ENCODE peak calls at places on chromosomes 6 and 20, in seven cellular contexts. K is K562, M is HCT116, T is H1, Q is GM12878, W is SK-N-SH, R is HepG2. H is an unnamed sample.

GRCh38 chr6:30077218-30077617 is 1.6 kb upstream of the RNF39 start:
- DNase-seq in T (no peak), K (no peak), Q (no peak), W (no peak), R (no peak), M (no peak), H (no peak)

GRCh38 chr6:12297363-12298016 is 7.3 kb downstream of the EDN1 start:
- DNase-seq in R (peak), T (no peak), W (no peak), Q (no peak), K (no peak), M (no peak), H (no peak)

GRCh38 chr6:36345681-36346417 is 9.2 kb upstream of the BNIP5 start:
- DNase-seq in K (peak), T (peak), W (no peak), R (no peak), Q (no peak), M (no peak), H (peak)

GRCh38 chr6:170114956-170115855 is 175.7 kb downstream of the DLL1 start:
- DNase-seq in W (peak), M (no peak), Q (no peak), K (no peak), T (peak), R (no peak), H (no peak)

GRCh38 chr6:63441266-63441956 is 121.6 kb upstream of the LGSN start:
- DNase-seq in T (peak), K (peak), R (no peak), Q (no peak), W (peak), M (no peak), H (no peak)

GRCh38 chr6:43125119-43125518 is 46.0 kb upstream of the SRF start:
- DNase-seq in M (no peak), T (no peak), R (peak), K (no peak), Q (no peak), W (peak), H (no peak)

GRCh38 chr6:104949206-104949605 is 7.7 kb upstream of the LIN28B start:
- DNase-seq in M (no peak), R (no peak), T (no peak), W (no peak), K (no peak), Q (no peak), H (no peak)

GRCh38 chr6:113591896-113592827 is 265.0 kb upstream of the MARCKS start:
- DNase-seq in K (no peak), M (no peak), W (no peak), R (peak), Q (no peak), T (no peak), H (peak)

GRCh38 chr6:29524044-29524443 is 35.5 kb downstream of the UBD start:
- DNase-seq in T (no peak), R (no peak), K (no peak), M (no peak), W (no peak), Q (no peak), H (no peak)

GRCh38 chr6:75752365-75752764 is 3.3 kb downstream of the MYO6 start:
- DNase-seq in K (no peak), R (peak), W (no peak), T (no peak), Q (no peak), M (no peak), H (no peak)

GRCh38 chr6:10720229-10720959 is 2.5 kb upstream of the TMEM14C start:
- DNase-seq in Q (no peak), R (peak), W (peak), M (no peak), K (no peak), T (no peak), H (no peak)

GRCh38 chr20:1108437-1108920 is 9.9 kb upstream of the PSMF1 start:
- DNase-seq in W (peak), K (peak), R (peak), T (peak), Q (no peak), M (peak), H (peak)

GRCh38 chr6:121823437-121823851 is 388.0 kb downstream of the GJA1 start:
- DNase-seq in T (no peak), W (no peak), K (no peak), M (no peak), Q (no peak), R (no peak), H (no peak)

GRCh38 chr6:133205304-133205703 is 35.9 kb upstream of the EYA4 start:
- DNase-seq in M (no peak), W (no peak), T (no peak), Q (no peak), R (no peak), K (no peak), H (no peak)

GRCh38 chr6:150753404-150754184 is 111.9 kb upstream of the MTHFD1L start:
- DNase-seq in W (no peak), K (no peak), R (no peak), Q (no peak), M (no peak), T (no peak), H (no peak)

GRCh38 chr6:157983439-157984119 is 1.9 kb downstream of the SYNJ2 start:
- DNase-seq in Q (no peak), R (no peak), K (no peak), T (no peak), W (no peak), M (no peak), H (no peak)

GRCh38 chr20:49446808-49447207 is 35.7 kb downstream of the KCNB1 start:
- DNase-seq in K (no peak), Q (no peak), T (peak), R (no peak), M (no peak), W (no peak), H (no peak)

GRCh38 chr6:104771258-104771832 is 88.4 kb downstream of the HACE1 start:
- DNase-seq in Q (no peak), T (no peak), K (peak), R (peak), W (peak), M (no peak), H (peak)

GRCh38 chr6:41707565-41708200 is 27.7 kb downstream of the TFEB start:
- DNase-seq in W (no peak), T (no peak), Q (no peak), K (no peak), M (no peak), R (no peak), H (no peak)

GRCh38 chr6:68559052-68559451 is 76.0 kb upstream of the ADGRB3 start:
- DNase-seq in R (no peak), K (no peak), M (no peak), Q (no peak), W (peak), T (no peak), H (no peak)

GRCh38 chr6:3393796-3394195 is 63.1 kb downstream of the SLC22A23 start:
- DNase-seq in T (no peak), W (no peak), Q (no peak), K (no peak), R (no peak), M (no peak), H (no peak)

GRCh38 chr6:154479388-154480143 is 30.9 kb downstream of the CNKSR3 start:
- DNase-seq in K (no peak), Q (no peak), T (no peak), R (no peak), M (no peak), W (no peak), H (no peak)

GRCh38 chr6:156434795-156435190 is 342.4 kb upstream of the ARID1B start:
- DNase-seq in Q (no peak), W (no peak), R (no peak), T (no peak), M (no peak), K (no peak), H (no peak)

GRCh38 chr20:13717631-13718044 is 67.1 kb downstream of the ESF1 start:
- DNase-seq in R (no peak), K (no peak), Q (peak), W (no peak), M (no peak), T (no peak), H (no peak)

GRCh38 chr20:57787969-57788781 is 78.4 kb upstream of the PMEPA1 start:
- DNase-seq in W (no peak), R (no peak), M (no peak), Q (no peak), K (no peak), T (no peak), H (no peak)

GRCh38 chr6:43916924-43917877 is 147.2 kb downstream of the VEGFA start:
- DNase-seq in R (peak), K (no peak), W (no peak), M (no peak), T (no peak), Q (no peak), H (no peak)

GRCh38 chr6:106536863-106537262 is 92.4 kb downstream of the RTN4IP1 start:
- DNase-seq in Q (no peak), M (no peak), R (no peak), K (no peak), T (no peak), W (no peak), H (no peak)

GRCh38 chr20:25584905-25585704 is at the start of gene NINL:
- DNase-seq in M (no peak), W (peak), T (peak), Q (no peak), R (peak), K (peak), H (peak)

GRCh38 chr6:141587482-141588266 is 545.1 kb upstream of the GJE1 start:
- DNase-seq in K (no peak), W (no peak), R (no peak), Q (no peak), T (no peak), M (no peak), H (no peak)

GRCh38 chr6:1504465-1504864 is 105.2 kb upstream of the FOXC1 start:
- DNase-seq in R (no peak), K (no peak), T (no peak), M (no peak), W (no peak), Q (no peak), H (no peak)

DNA sequence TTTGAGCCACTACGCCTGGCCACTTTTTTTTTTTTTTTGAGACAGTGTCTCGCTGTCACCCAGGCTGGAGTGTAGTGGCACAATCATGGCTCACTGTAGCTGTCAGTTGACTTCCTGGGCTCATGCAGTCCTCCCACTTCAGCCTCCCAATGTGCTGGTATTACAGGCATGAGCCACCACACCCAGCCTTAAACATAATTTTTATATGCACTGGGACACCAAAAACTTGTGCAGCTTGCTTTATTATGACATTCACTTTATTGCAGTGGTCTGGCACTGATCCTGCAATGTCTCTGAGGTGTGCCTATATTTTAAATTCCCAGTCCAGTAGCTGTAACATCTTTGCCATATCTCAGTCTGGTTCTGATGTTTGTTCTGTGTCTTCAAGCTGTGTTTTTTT is 34.7 kb downstream of the KAT14 start:
- DNase-seq in M (no peak), R (no peak), T (no peak), W (no peak), Q (no peak), K (no peak), H (no peak)
- TF ChIP-seq JUND in M (no peak), R (no peak), T (no peak), W (no peak), Q (no peak), K (no peak), H (no peak)

GRCh38 chr6:5086294-5086890 is 1.3 kb downstream of the PPP1R3G start:
- DNase-seq in Q (no peak), W (no peak), T (peak), R (no peak), M (no peak), K (no peak), H (no peak)

GRCh38 chr6:5083813-5084191 is 1.3 kb upstream of the PPP1R3G start:
- DNase-seq in T (no peak), Q (no peak), R (no peak), K (no peak), W (no peak), M (no peak), H (no peak)

GRCh38 chr6:5085638-5086293 is 625 bp downstream of the PPP1R3G start:
- DNase-seq in M (no peak), K (no peak), R (no peak), T (peak), Q (no peak), W (peak), H (peak)

GRCh38 chr6:5084192-5084786 is 852 bp upstream of the PPP1R3G start:
- DNase-seq in M (no peak), K (peak), Q (no peak), W (peak), T (no peak), R (no peak), H (no peak)

DNA sequence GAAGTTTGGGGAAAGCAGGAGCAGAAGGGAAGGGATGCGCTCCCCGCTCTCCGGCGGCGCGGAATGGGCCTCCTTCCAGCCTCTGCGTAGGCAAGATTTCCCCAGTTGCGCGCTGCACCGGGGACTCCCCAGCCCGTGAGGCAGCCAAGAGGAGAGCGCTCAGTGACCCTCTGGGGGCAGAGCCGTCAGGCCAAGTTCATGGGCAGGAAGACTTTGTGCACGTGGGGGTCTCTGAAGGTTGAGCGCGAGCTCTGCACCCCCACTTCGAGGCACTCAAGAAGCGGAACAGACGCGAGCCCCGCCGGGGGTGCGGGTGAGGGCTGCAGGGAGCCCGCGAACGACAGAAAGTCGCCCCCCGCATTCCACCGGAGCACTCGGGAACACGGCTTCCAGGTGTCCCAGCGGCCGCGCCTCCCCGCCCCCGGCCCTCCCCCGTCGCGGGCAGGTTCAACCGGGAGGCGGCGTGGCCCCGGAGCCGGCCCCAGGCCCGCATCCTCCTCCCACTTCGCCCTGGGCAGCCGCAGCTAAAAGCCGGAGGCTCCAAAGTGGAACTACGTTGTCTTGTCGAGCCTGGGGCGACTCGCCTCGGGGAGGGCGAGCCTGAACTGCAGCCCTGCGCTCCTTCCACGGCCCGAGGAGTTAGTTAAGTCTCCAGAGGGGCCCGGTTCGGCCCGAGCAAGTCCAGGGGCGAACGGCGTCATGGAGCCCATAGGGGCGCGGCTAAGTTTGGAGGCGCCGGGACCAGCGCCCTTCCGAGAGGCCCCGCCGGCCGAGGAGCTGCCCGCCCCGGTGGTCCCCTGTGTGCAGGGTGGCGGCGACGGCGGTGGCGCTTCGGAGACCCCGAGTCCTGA is at the start of gene PPP1R3G:
- DNase-seq in Q (no peak), W (peak), K (peak), M (no peak), R (no peak), T (peak), H (peak)
- TF ChIP-seq JUND in Q (no peak), W (no peak), K (no peak), M (no peak), R (no peak), T (no peak), H (no peak)

GRCh38 chr6:131937219-131937618 is 14.0 kb downstream of the CCN2 start:
- DNase-seq in M (no peak), R (no peak), W (no peak), K (no peak), Q (no peak), T (no peak), H (no peak)
- TF ChIP-seq JUND in M (no peak), R (no peak), W (no peak), K (no peak), Q (no peak), T (no peak), H (no peak)

DNA sequence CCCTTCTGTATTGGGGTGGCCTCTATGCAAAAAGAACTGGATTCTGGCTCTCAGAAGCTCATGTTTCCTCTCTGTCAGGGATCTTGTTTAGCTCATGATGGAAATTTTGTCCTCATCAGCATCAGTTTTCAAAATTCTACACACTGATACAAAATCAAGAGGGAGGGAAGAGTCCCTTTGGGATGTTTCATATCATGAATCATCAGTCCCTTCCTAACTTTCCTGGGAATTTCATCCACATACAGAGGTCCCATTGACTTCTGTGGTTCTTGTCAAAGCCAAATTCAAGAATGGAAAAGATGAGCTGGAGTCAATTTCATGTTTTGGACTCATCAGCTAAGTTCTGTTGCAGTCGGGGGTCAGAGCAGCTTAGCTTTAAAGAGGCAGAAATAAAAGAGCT is 21.4 kb upstream of the TMEM14A start:
- DNase-seq in R (no peak), K (no peak), W (no peak), M (no peak), Q (no peak), T (no peak), H (no peak)
- TF ChIP-seq JUND in R (no peak), K (no peak), W (no peak), M (no peak), Q (no peak), T (no peak), H (no peak)

GRCh38 chr6:131764350-131764749 is 43.5 kb upstream of the ENPP1 start:
- DNase-seq in Q (no peak), M (no peak), K (no peak), T (no peak), R (peak), W (no peak), H (no peak)
- TF ChIP-seq JUND in Q (no peak), M (no peak), K (no peak), T (no peak), R (no peak), W (no peak), H (no peak)

GRCh38 chr6:16257999-16258708 is 19.8 kb downstream of the GMPR start:
- DNase-seq in Q (no peak), M (no peak), R (no peak), W (no peak), K (peak), T (no peak), H (no peak)
- TF ChIP-seq JUND in Q (no peak), M (no peak), R (no peak), W (no peak), K (no peak), T (no peak), H (no peak)

GRCh38 chr6:20952605-20953004 is 418.3 kb downstream of the CDKAL1 start:
- DNase-seq in K (no peak), T (no peak), M (peak), R (peak), Q (no peak), W (no peak), H (no peak)
- TF ChIP-seq JUND in K (no peak), T (no peak), M (peak), R (no peak), Q (no peak), W (peak), H (no peak)

GRCh38 chr6:108494434-108494833 is 66.3 kb upstream of the FOXO3 start:
- DNase-seq in T (no peak), K (no peak), W (no peak), R (no peak), Q (no peak), M (no peak), H (no peak)

GRCh38 chr6:108489699-108490098 is 71.0 kb upstream of the FOXO3 start:
- DNase-seq in K (no peak), T (no peak), W (no peak), Q (no peak), R (no peak), M (no peak), H (no peak)

GRCh38 chr6:108497883-108498282 is 62.8 kb upstream of the FOXO3 start:
- DNase-seq in R (peak), K (peak), Q (no peak), W (peak), T (peak), M (peak), H (no peak)

GRCh38 chr6:108492131-108492766 is 68.5 kb upstream of the FOXO3 start:
- DNase-seq in Q (no peak), M (peak), K (peak), T (no peak), R (peak), W (peak), H (peak)
- TF ChIP-seq JUND in Q (no peak), M (no peak), K (no peak), T (no peak), R (no peak), W (no peak), H (no peak)

H was measured in T47D.